ENCODE peak calls at places on chromosome X, in ten cellular contexts. G, R, V, D, X, O, E, C, U and T are unnamed samples.

GRCh38 chrX:118974088-118974907 is at the start of gene LONRF3:
- DNase-seq in G (peak; percentile 36), R (peak; percentile 73), V (peak; percentile 48), D (no peak), X (peak; percentile 59), O (peak; percentile 60), E (no peak), C (no peak), U (peak; percentile 71), T (peak; percentile 66)

GRCh38 chrX:37060999-37061398 is 52.8 kb downstream of the FAM47C start:
- DNase-seq in G (peak; percentile 68), R (no peak), V (peak; percentile 1), D (no peak), X (no peak), O (peak; percentile 52), E (no peak), C (peak; percentile 14), U (no peak), T (peak; percentile 31)

GRCh38 chrX:16526003-16526402 is 124.0 kb upstream of the S100G start:
- DNase-seq in G (no peak), R (no peak), V (no peak), D (no peak), X (no peak), O (no peak), E (no peak), C (no peak), U (no peak), T (no peak)

GRCh38 chrX:34918856-34919255 is 23.7 kb upstream of the FAM47B start:
- DNase-seq in G (peak; percentile 59), R (no peak), V (no peak), D (peak; percentile 11), X (no peak), O (peak; percentile 67), E (peak; percentile 5), C (no peak), U (no peak), T (peak; percentile 0)

GRCh38 chrX:8027876-8028275 is 100.7 kb upstream of the PNPLA4 start:
- DNase-seq in G (no peak), R (no peak), V (no peak), D (no peak), X (no peak), O (no peak), E (no peak), C (no peak), U (no peak), T (no peak)

GRCh38 chrX:115978068-115978467 is 192.5 kb upstream of the AGTR2 start:
- DNase-seq in G (no peak), R (no peak), V (no peak), D (no peak), X (no peak), O (no peak), E (no peak), C (no peak), U (no peak), T (no peak)

GRCh38 chrX:54093159-54093558 is 48.9 kb upstream of the PHF8 start:
- DNase-seq in G (no peak), R (no peak), V (no peak), D (no peak), X (no peak), O (no peak), E (no peak), C (no peak), U (no peak), T (no peak)

GRCh38 chrX:6262959-6263358 is 34.3 kb upstream of the NLGN4X start:
- DNase-seq in G (no peak), R (no peak), V (no peak), D (no peak), X (no peak), O (no peak), E (no peak), C (no peak), U (no peak), T (no peak)

GRCh38 chrX:133290076-133290475 is 71.9 kb upstream of the TFDP3 start:
- DNase-seq in G (peak; percentile 11), R (no peak), V (peak; percentile 17), D (no peak), X (no peak), O (no peak), E (no peak), C (no peak), U (no peak), T (no peak)